ENCODE peak calls at places on chromosomes 12 and 14, in ten cellular contexts. I is left lung; W is mesendoderm; Y is bronchial epithelial cell; X is heart right ventricle; E is naive thymus-derived CD8-positive, alpha-beta T cell; M is NCI-H774; U is OCI-LY7; D is kidney tubule cell; A is Calu3. K is an unnamed sample.
A peak's percentile ranks its signal among the peaks of the same experiment; 100 is the strongest.

GRCh38 chr14:39441805-39442204 is 9.6 kb upstream of the FBXO33 start:
- DNase-seq in I (no peak), W (no peak), Y (no peak), X (no peak), E (no peak), M (no peak), U (no peak), D (no peak), A (no peak), K (no peak)

GRCh38 chr14:65303185-65303901 is 109.2 kb upstream of the FUT8 start:
- DNase-seq in I (no peak), W (no peak), Y (peak; percentile 67), X (no peak), E (no peak), M (no peak), U (no peak), D (peak; percentile 76), A (peak; percentile 54), K (no peak)

GRCh38 chr12:54356951-54357356 is 7.3 kb downstream of the GPR84 start:
- DNase-seq in I (no peak), W (peak; percentile 60), Y (no peak), X (no peak), E (no peak), M (no peak), U (no peak), D (no peak), A (no peak), K (no peak)

GRCh38 chr12:12723681-12724420 is 6.7 kb downstream of the CDKN1B start:
- DNase-seq in I (peak; percentile 84), W (no peak), Y (peak; percentile 7), X (peak; percentile 48), E (peak; percentile 58), M (no peak), U (peak; percentile 52), D (peak; percentile 36), A (peak; percentile 32), K (peak; percentile 79)

GRCh38 chr12:87687362-87687761 is 341.8 kb downstream of the C12orf50 start:
- DNase-seq in I (no peak), W (peak; percentile 78), Y (no peak), X (no peak), E (no peak), M (no peak), U (no peak), D (peak; percentile 88), A (peak; percentile 50), K (no peak)

GRCh38 chr14:72444701-72445100 is 449.2 kb downstream of the DPF3 start:
- DNase-seq in I (no peak), W (no peak), Y (peak; percentile 12), X (no peak), E (no peak), M (no peak), U (no peak), D (no peak), A (no peak), K (no peak)

GRCh38 chr12:8156845-8157244 is at the start of gene ZNF705A:
- DNase-seq in I (no peak), W (peak; percentile 10), Y (peak; percentile 88), X (no peak), E (no peak), M (no peak), U (no peak), D (peak; percentile 93), A (no peak), K (no peak)

GRCh38 chr12:105992849-105993740 is 145.7 kb downstream of the NUAK1 start:
- DNase-seq in I (no peak), W (peak; percentile 23), Y (peak; percentile 10), X (no peak), E (no peak), M (no peak), U (no peak), D (no peak), A (no peak), K (no peak)

GRCh38 chr12:5388581-5389535 is 43.0 kb upstream of the NTF3 start:
- DNase-seq in I (no peak), W (no peak), Y (peak; percentile 80), X (no peak), E (no peak), M (no peak), U (no peak), D (peak; percentile 68), A (no peak), K (no peak)

GRCh38 chr14:69644814-69645213 is 33.4 kb downstream of the SUSD6 start:
- DNase-seq in I (no peak), W (no peak), Y (no peak), X (no peak), E (no peak), M (no peak), U (no peak), D (no peak), A (no peak), K (no peak)

GRCh38 chr12:68406134-68406576 is 74.0 kb upstream of the MDM1 start:
- DNase-seq in I (peak; percentile 92), W (peak; percentile 48), Y (peak; percentile 79), X (peak; percentile 95), E (no peak), M (no peak), U (no peak), D (peak; percentile 58), A (peak; percentile 60), K (no peak)

GRCh38 chr12:109264095-109264942 is 44.8 kb downstream of the FOXN4 start:
- DNase-seq in I (peak; percentile 87), W (peak; percentile 92), Y (peak; percentile 37), X (peak; percentile 64), E (no peak), M (peak; percentile 87), U (peak; percentile 78), D (peak; percentile 61), A (peak; percentile 92), K (peak; percentile 74)

GRCh38 chr12:13192719-13193118 is 3.8 kb upstream of the EMP1 start:
- DNase-seq in I (no peak), W (no peak), Y (no peak), X (no peak), E (no peak), M (no peak), U (no peak), D (no peak), A (no peak), K (no peak)

GRCh38 chr14:89443002-89443660 is 26.1 kb upstream of the FOXN3 start:
- DNase-seq in I (no peak), W (peak; percentile 72), Y (peak; percentile 79), X (no peak), E (no peak), M (peak; percentile 50), U (no peak), D (peak; percentile 44), A (no peak), K (no peak)

GRCh38 chr12:104866286-104866685 is 91.8 kb downstream of the SLC41A2 start:
- DNase-seq in I (no peak), W (no peak), Y (no peak), X (no peak), E (no peak), M (no peak), U (no peak), D (no peak), A (no peak), K (no peak)

GRCh38 chr14:93114713-93115068 is 1.0 kb downstream of the ITPK1 start:
- DNase-seq in I (peak; percentile 91), W (no peak), Y (no peak), X (no peak), E (no peak), M (no peak), U (peak; percentile 32), D (no peak), A (no peak), K (peak; percentile 70)

GRCh38 chr12:111451649-111452129 is 46.0 kb downstream of the SH2B3 start:
- DNase-seq in I (no peak), W (peak; percentile 54), Y (peak; percentile 49), X (no peak), E (peak; percentile 73), M (peak; percentile 42), U (peak; percentile 68), D (peak; percentile 68), A (peak; percentile 34), K (no peak)

GRCh38 chr12:115572440-115572839 is 705.1 kb downstream of the MED13L start:
- DNase-seq in I (no peak), W (no peak), Y (no peak), X (no peak), E (no peak), M (no peak), U (no peak), D (no peak), A (no peak), K (no peak)

GRCh38 chr12:123748661-123749060 is 13.4 kb upstream of the DNAH10 start:
- DNase-seq in I (no peak), W (no peak), Y (peak; percentile 74), X (no peak), E (no peak), M (no peak), U (no peak), D (peak; percentile 76), A (no peak), K (no peak)

GRCh38 chr14:91067186-91067585 is 6.7 kb upstream of the RPS6KA5 start:
- DNase-seq in I (no peak), W (no peak), Y (no peak), X (no peak), E (peak; percentile 73), M (no peak), U (peak; percentile 11), D (no peak), A (no peak), K (no peak)

GRCh38 chr14:77615231-77616132 is 955 bp downstream of the SPTLC2 start:
- DNase-seq in I (no peak), W (peak; percentile 40), Y (peak; percentile 71), X (no peak), E (no peak), M (no peak), U (peak; percentile 27), D (peak; percentile 61), A (no peak), K (peak; percentile 64)

GRCh38 chr14:47269788-47270492 is 405.5 kb downstream of the MDGA2 start:
- DNase-seq in I (no peak), W (no peak), Y (no peak), X (no peak), E (no peak), M (no peak), U (no peak), D (no peak), A (no peak), K (no peak)

GRCh38 chr14:63209160-63209559 is 4.9 kb downstream of the RHOJ start:
- DNase-seq in I (no peak), W (no peak), Y (no peak), X (no peak), E (no peak), M (no peak), U (no peak), D (no peak), A (no peak), K (no peak)

GRCh38 chr12:42296503-42297109 is 29.3 kb downstream of the ZCRB1 start:
- DNase-seq in I (no peak), W (peak; percentile 39), Y (no peak), X (no peak), E (no peak), M (no peak), U (peak; percentile 61), D (peak; percentile 32), A (no peak), K (no peak)

GRCh38 chr12:109418848-109419474 is 58.1 kb downstream of the KCTD10 start:
- DNase-seq in I (no peak), W (no peak), Y (no peak), X (no peak), E (no peak), M (no peak), U (no peak), D (no peak), A (no peak), K (no peak)

GRCh38 chr12:109310247-109311125 is 1.4 kb upstream of the FOXN4 start:
- DNase-seq in I (no peak), W (no peak), Y (no peak), X (no peak), E (no peak), M (peak; percentile 71), U (peak; percentile 83), D (no peak), A (no peak), K (peak; percentile 65)

GRCh38 chr14:69559581-69560011 is 15.1 kb downstream of the CCDC177 start:
- DNase-seq in I (no peak), W (no peak), Y (peak; percentile 35), X (no peak), E (no peak), M (no peak), U (no peak), D (no peak), A (no peak), K (no peak)

GRCh38 chr14:60327447-60328331 is 78.7 kb downstream of the PPM1A start:
- DNase-seq in I (peak; percentile 79), W (peak; percentile 35), Y (no peak), X (peak; percentile 11), E (peak; percentile 36), M (no peak), U (peak; percentile 96), D (peak; percentile 39), A (peak; percentile 57), K (peak; percentile 71)

K was measured in activated effector memory CD4-positive, alpha-beta T cell treated with anti-CD3 and anti-CD28 coated beads, Interleukin-2, amount 50 U/mL, for 16 hours.